ENCODE peak calls at places on chromosomes 4 and X, in nine cellular contexts. One of them, this sample, is unnamed. For H3K9me3, the result is how much of the 10 kb centered on the place peaks cover.

GRCh38 chrX:17697191-17697590 is 40.1 kb upstream of the SCML1 start:
- DNase-seq in endothelial cell of umbilical vein: peak
- DNase-seq in left ventricle myocardium inferior: no peak
- DNase-seq in vagina: no peak
- DNase-seq in K562: no peak
- DNase-seq in AG04450: no peak
- DNase-seq in Caco-2: no peak
- DNase-seq in lower lobe of right lung: no peak
- DNase-seq in endodermal cell: no peak
- DNase-seq in this sample: no peak

GRCh38 chr4:929970-930625 is 2.0 kb downstream of the GAK start:
- DNase-seq in AG04450: no peak
- DNase-seq in endodermal cell: peak
- DNase-seq in vagina: no peak
- DNase-seq in lower lobe of right lung: no peak
- DNase-seq in Caco-2: no peak
- DNase-seq in left ventricle myocardium inferior: no peak
- DNase-seq in K562: no peak
- DNase-seq in endothelial cell of umbilical vein: no peak
- DNase-seq in this sample: no peak

GRCh38 chr4:142845293-142846070 is 619 bp downstream of the INPP4B start:
- DNase-seq in vagina: no peak
- DNase-seq in K562: no peak
- DNase-seq in endothelial cell of umbilical vein: peak
- DNase-seq in Caco-2: no peak
- DNase-seq in left ventricle myocardium inferior: peak
- DNase-seq in lower lobe of right lung: peak
- DNase-seq in AG04450: no peak
- DNase-seq in endodermal cell: peak
- DNase-seq in this sample: peak

GRCh38 chr4:153222162-153222789 is 18.0 kb downstream of the TRIM2 start:
- DNase-seq in endothelial cell of umbilical vein: peak
- DNase-seq in left ventricle myocardium inferior: peak
- DNase-seq in vagina: no peak
- DNase-seq in endodermal cell: peak
- DNase-seq in Caco-2: no peak
- DNase-seq in lower lobe of right lung: no peak
- DNase-seq in K562: no peak
- DNase-seq in AG04450: peak
- DNase-seq in this sample: peak

GRCh38 chrX:39661508-39661907 is 436.2 kb downstream of the BCOR start:
- DNase-seq in vagina: no peak
- DNase-seq in left ventricle myocardium inferior: no peak
- DNase-seq in Caco-2: no peak
- DNase-seq in K562: peak
- DNase-seq in lower lobe of right lung: no peak
- DNase-seq in AG04450: no peak
- DNase-seq in endodermal cell: no peak
- DNase-seq in endothelial cell of umbilical vein: no peak
- DNase-seq in this sample: no peak

GRCh38 chrX:131703646-131704045 is 159.8 kb downstream of the OR13H1 start:
- DNase-seq in K562: no peak
- DNase-seq in lower lobe of right lung: no peak
- DNase-seq in endothelial cell of umbilical vein: no peak
- DNase-seq in AG04450: no peak
- DNase-seq in Caco-2: no peak
- DNase-seq in endodermal cell: no peak
- DNase-seq in left ventricle myocardium inferior: no peak
- DNase-seq in vagina: no peak
- DNase-seq in this sample: peak

GRCh38 chr4:17489123-17489522 is 22.8 kb downstream of the QDPR start:
- DNase-seq in left ventricle myocardium inferior: no peak
- DNase-seq in vagina: no peak
- DNase-seq in lower lobe of right lung: no peak
- DNase-seq in endodermal cell: no peak
- DNase-seq in Caco-2: no peak
- DNase-seq in K562: no peak
- DNase-seq in endothelial cell of umbilical vein: no peak
- DNase-seq in AG04450: no peak
- DNase-seq in this sample: no peak

GRCh38 chrX:16444353-16444752 is 205.6 kb upstream of the S100G start:
- DNase-seq in K562: no peak
- DNase-seq in AG04450: peak
- DNase-seq in lower lobe of right lung: no peak
- DNase-seq in endodermal cell: no peak
- DNase-seq in left ventricle myocardium inferior: no peak
- DNase-seq in Caco-2: no peak
- DNase-seq in vagina: no peak
- DNase-seq in endothelial cell of umbilical vein: no peak
- DNase-seq in this sample: no peak

GRCh38 chrX:31449064-31449463 is 377.2 kb upstream of the FTHL17 start:
- DNase-seq in Caco-2: no peak
- DNase-seq in AG04450: no peak
- DNase-seq in vagina: no peak
- DNase-seq in K562: no peak
- DNase-seq in lower lobe of right lung: no peak
- DNase-seq in endodermal cell: no peak
- DNase-seq in endothelial cell of umbilical vein: no peak
- DNase-seq in left ventricle myocardium inferior: no peak
- DNase-seq in this sample: no peak

GRCh38 chrX:8984231-8984630 is 49.7 kb downstream of the FAM9B start:
- DNase-seq in Caco-2: no peak
- DNase-seq in endodermal cell: no peak
- DNase-seq in lower lobe of right lung: no peak
- DNase-seq in left ventricle myocardium inferior: no peak
- DNase-seq in K562: no peak
- DNase-seq in endothelial cell of umbilical vein: no peak
- DNase-seq in AG04450: no peak
- DNase-seq in vagina: no peak
- DNase-seq in this sample: no peak

GRCh38 chr4:48851651-48852050 is 20.8 kb downstream of the OCIAD1 start:
- DNase-seq in K562: no peak
- DNase-seq in endothelial cell of umbilical vein: no peak
- DNase-seq in left ventricle myocardium inferior: no peak
- DNase-seq in endodermal cell: no peak
- DNase-seq in vagina: no peak
- DNase-seq in lower lobe of right lung: no peak
- DNase-seq in AG04450: no peak
- DNase-seq in Caco-2: no peak
- DNase-seq in this sample: no peak

GRCh38 chr4:138647433-138647832 is 368.1 kb upstream of the NOCT start:
- DNase-seq in AG04450: no peak
- DNase-seq in left ventricle myocardium inferior: no peak
- DNase-seq in lower lobe of right lung: no peak
- DNase-seq in K562: no peak
- DNase-seq in endodermal cell: peak
- DNase-seq in vagina: no peak
- DNase-seq in Caco-2: no peak
- DNase-seq in endothelial cell of umbilical vein: no peak
- DNase-seq in this sample: no peak

GRCh38 chrX:152905081-152905420 is 7.2 kb downstream of the ZNF185 start:
- DNase-seq in left ventricle myocardium inferior: no peak
- DNase-seq in Caco-2: no peak
- DNase-seq in vagina: no peak
- DNase-seq in lower lobe of right lung: no peak
- DNase-seq in endodermal cell: no peak
- DNase-seq in AG04450: no peak
- DNase-seq in K562: no peak
- DNase-seq in endothelial cell of umbilical vein: no peak
- DNase-seq in this sample: no peak

GRCh38 chr4:114539985-114540384 is 58.6 kb upstream of the UGT8 start:
- DNase-seq in endodermal cell: no peak
- DNase-seq in lower lobe of right lung: no peak
- DNase-seq in left ventricle myocardium inferior: no peak
- DNase-seq in Caco-2: no peak
- DNase-seq in endothelial cell of umbilical vein: no peak
- DNase-seq in AG04450: no peak
- DNase-seq in vagina: no peak
- DNase-seq in K562: no peak
- DNase-seq in this sample: no peak

DNA sequence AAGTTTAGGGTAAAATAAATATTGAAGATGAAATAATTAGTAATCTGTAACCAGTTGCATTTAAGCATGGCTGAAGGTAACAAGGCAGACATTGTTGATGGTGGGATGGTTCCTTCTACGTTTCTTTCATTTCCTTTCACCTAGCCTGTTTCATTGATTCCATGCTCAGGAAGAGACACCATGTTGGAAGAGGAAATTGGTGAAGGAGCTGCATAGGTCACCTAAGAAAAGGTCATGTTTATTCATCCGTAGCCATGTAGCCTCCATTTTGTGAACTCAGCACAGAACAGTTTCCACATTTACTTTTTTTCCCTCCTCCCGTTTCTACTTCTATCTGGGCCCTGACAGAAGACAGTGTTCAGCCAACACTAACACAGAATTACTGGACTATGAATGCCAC is 3.8 kb downstream of the ADH1B start:
- DNase-seq in K562: no peak
- DNase-seq in lower lobe of right lung: no peak
- DNase-seq in AG04450: no peak
- DNase-seq in endodermal cell: no peak
- DNase-seq in Caco-2: no peak
- DNase-seq in left ventricle myocardium inferior: no peak
- DNase-seq in vagina: no peak
- DNase-seq in endothelial cell of umbilical vein: no peak
- DNase-seq in this sample: no peak
- H3K4me3 ChIP-seq in K562: no peak
- H3K4me3 ChIP-seq in lower lobe of right lung: peak
- H3K4me3 ChIP-seq in AG04450: no peak
- H3K4me3 ChIP-seq in endodermal cell: no peak
- H3K4me3 ChIP-seq in Caco-2: no peak
- H3K4me3 ChIP-seq in left ventricle myocardium inferior: peak
- H3K4me3 ChIP-seq in vagina: no peak
- H3K4me3 ChIP-seq in endothelial cell of umbilical vein: no peak
- H3K4me3 ChIP-seq in this sample: no peak

GRCh38 chrX:82666355-82666754 is 841.7 kb upstream of the POU3F4 start:
- DNase-seq in AG04450: no peak
- DNase-seq in Caco-2: no peak
- DNase-seq in vagina: no peak
- DNase-seq in endothelial cell of umbilical vein: no peak
- DNase-seq in K562: no peak
- DNase-seq in left ventricle myocardium inferior: no peak
- DNase-seq in endodermal cell: no peak
- DNase-seq in lower lobe of right lung: no peak
- DNase-seq in this sample: no peak
- H3K9me3 ChIP-seq in AG04450: under half
- H3K9me3 ChIP-seq in Caco-2: under half
- H3K9me3 ChIP-seq in vagina: under half
- H3K9me3 ChIP-seq in endothelial cell of umbilical vein: under half
- H3K9me3 ChIP-seq in K562: under half
- H3K9me3 ChIP-seq in left ventricle myocardium inferior: under half
- H3K9me3 ChIP-seq in endodermal cell: under half
- H3K9me3 ChIP-seq in lower lobe of right lung: under half
- H3K9me3 ChIP-seq in this sample: under half

GRCh38 chrX:68648960-68649359 is 1.5 kb downstream of the STARD8 start:
- DNase-seq in vagina: no peak
- DNase-seq in K562: no peak
- DNase-seq in endothelial cell of umbilical vein: no peak
- DNase-seq in lower lobe of right lung: no peak
- DNase-seq in Caco-2: no peak
- DNase-seq in AG04450: no peak
- DNase-seq in left ventricle myocardium inferior: no peak
- DNase-seq in endodermal cell: peak
- DNase-seq in this sample: no peak

GRCh38 chrX:68654693-68655092 is 7.2 kb downstream of the STARD8 start:
- DNase-seq in left ventricle myocardium inferior: no peak
- DNase-seq in K562: no peak
- DNase-seq in lower lobe of right lung: no peak
- DNase-seq in Caco-2: no peak
- DNase-seq in endodermal cell: no peak
- DNase-seq in AG04450: no peak
- DNase-seq in vagina: no peak
- DNase-seq in endothelial cell of umbilical vein: no peak
- DNase-seq in this sample: no peak

GRCh38 chrX:68650491-68650890 is 3.0 kb downstream of the STARD8 start:
- DNase-seq in endodermal cell: no peak
- DNase-seq in lower lobe of right lung: no peak
- DNase-seq in vagina: no peak
- DNase-seq in Caco-2: no peak
- DNase-seq in AG04450: no peak
- DNase-seq in endothelial cell of umbilical vein: no peak
- DNase-seq in K562: no peak
- DNase-seq in left ventricle myocardium inferior: no peak
- DNase-seq in this sample: no peak

GRCh38 chrX:68647156-68647957 is at the start of gene STARD8:
- DNase-seq in AG04450: no peak
- DNase-seq in endodermal cell: peak
- DNase-seq in lower lobe of right lung: peak
- DNase-seq in Caco-2: peak
- DNase-seq in left ventricle myocardium inferior: peak
- DNase-seq in endothelial cell of umbilical vein: peak
- DNase-seq in K562: peak
- DNase-seq in vagina: no peak
- DNase-seq in this sample: peak

GRCh38 chrX:68652327-68652930 is 5.0 kb downstream of the STARD8 start:
- DNase-seq in lower lobe of right lung: no peak
- DNase-seq in vagina: no peak
- DNase-seq in endodermal cell: no peak
- DNase-seq in endothelial cell of umbilical vein: no peak
- DNase-seq in left ventricle myocardium inferior: no peak
- DNase-seq in AG04450: no peak
- DNase-seq in K562: peak
- DNase-seq in Caco-2: no peak
- DNase-seq in this sample: no peak
- TF ChIP-seq CTCF in lower lobe of right lung: no peak
- TF ChIP-seq CTCF in vagina: no peak
- TF ChIP-seq CTCF in endodermal cell: no peak
- TF ChIP-seq CTCF in endothelial cell of umbilical vein: no peak
- TF ChIP-seq CTCF in left ventricle myocardium inferior: no peak
- TF ChIP-seq CTCF in AG04450: no peak
- TF ChIP-seq CTCF in K562: no peak
- TF ChIP-seq CTCF in Caco-2: no peak
- TF ChIP-seq CTCF in this sample: no peak

GRCh38 chrX:125202486-125203378 is 116.9 kb upstream of the TEX13C start:
- DNase-seq in Caco-2: no peak
- DNase-seq in K562: no peak
- DNase-seq in endothelial cell of umbilical vein: no peak
- DNase-seq in endodermal cell: no peak
- DNase-seq in left ventricle myocardium inferior: peak
- DNase-seq in vagina: no peak
- DNase-seq in AG04450: no peak
- DNase-seq in lower lobe of right lung: no peak
- DNase-seq in this sample: no peak

GRCh38 chrX:125205918-125206665 is 113.6 kb upstream of the TEX13C start:
- DNase-seq in lower lobe of right lung: no peak
- DNase-seq in K562: no peak
- DNase-seq in left ventricle myocardium inferior: peak
- DNase-seq in vagina: no peak
- DNase-seq in endodermal cell: peak
- DNase-seq in AG04450: no peak
- DNase-seq in endothelial cell of umbilical vein: no peak
- DNase-seq in Caco-2: no peak
- DNase-seq in this sample: no peak

GRCh38 chrX:125203379-125203736 is 116.3 kb upstream of the TEX13C start:
- DNase-seq in Caco-2: no peak
- DNase-seq in endodermal cell: peak
- DNase-seq in left ventricle myocardium inferior: peak
- DNase-seq in AG04450: no peak
- DNase-seq in lower lobe of right lung: no peak
- DNase-seq in K562: no peak
- DNase-seq in vagina: no peak
- DNase-seq in endothelial cell of umbilical vein: no peak
- DNase-seq in this sample: no peak

GRCh38 chrX:125203737-125204578 is 115.7 kb upstream of the TEX13C start:
- DNase-seq in endothelial cell of umbilical vein: no peak
- DNase-seq in K562: peak
- DNase-seq in AG04450: no peak
- DNase-seq in Caco-2: no peak
- DNase-seq in vagina: no peak
- DNase-seq in endodermal cell: peak
- DNase-seq in left ventricle myocardium inferior: peak
- DNase-seq in lower lobe of right lung: peak
- DNase-seq in this sample: no peak

GRCh38 chrX:125205084-125205917 is 114.4 kb upstream of the TEX13C start:
- DNase-seq in left ventricle myocardium inferior: peak
- DNase-seq in Caco-2: no peak
- DNase-seq in endodermal cell: peak
- DNase-seq in lower lobe of right lung: peak
- DNase-seq in K562: peak
- DNase-seq in vagina: no peak
- DNase-seq in AG04450: no peak
- DNase-seq in endothelial cell of umbilical vein: no peak
- DNase-seq in this sample: no peak
- H3K4me3 ChIP-seq in left ventricle myocardium inferior: peak
- H3K4me3 ChIP-seq in Caco-2: no peak
- H3K4me3 ChIP-seq in endodermal cell: peak
- H3K4me3 ChIP-seq in lower lobe of right lung: peak
- H3K4me3 ChIP-seq in K562: no peak
- H3K4me3 ChIP-seq in vagina: peak
- H3K4me3 ChIP-seq in AG04450: peak
- H3K4me3 ChIP-seq in endothelial cell of umbilical vein: no peak
- H3K4me3 ChIP-seq in this sample: no peak

This sample was measured in WERI-Rb-1.